ENCODE peak calls at places on chromosomes 5 and 9, in nine cellular contexts. G is astrocyte of the spinal cord; V is activated naive CD8-positive, alpha-beta T cell treated with anti-CD3 and anti-CD28 coated beads for 36 hours; L is psoas muscle; D is NCI-H460; J is NCI-H2081; Y is NCI-H2171 treated with DMSO at 0.1 percent for 48 hours; C is hepatocyte; S is activated naive CD4-positive, alpha-beta T cell treated with anti-CD3 and anti-CD28 coated beads for 36 hours. H is an unnamed sample.

GRCh38 chr5:111262153-111262552 is 38.0 kb downstream of the CAMK4 start:
- DNase-seq in G (no peak), V (no peak), L (no peak), D (no peak), J (no peak), Y (no peak), C (no peak), S (no peak), H (no peak)

GRCh38 chr9:5388026-5388806 is 48.5 kb upstream of the RLN1 start:
- DNase-seq in G (peak), V (no peak), L (no peak), D (no peak), J (no peak), Y (no peak), C (no peak), S (no peak), H (no peak)

GRCh38 chr9:87543251-87543650 is 45.6 kb downstream of the DAPK1 start:
- DNase-seq in G (no peak), V (no peak), L (no peak), D (no peak), J (no peak), Y (no peak), C (no peak), S (no peak), H (no peak)

GRCh38 chr5:132459031-132459982 is 31.3 kb downstream of the IRF1 start:
- DNase-seq in G (peak), V (no peak), L (no peak), D (peak), J (no peak), Y (no peak), C (no peak), S (peak), H (no peak)

GRCh38 chr5:36045895-36046294 is 20.8 kb downstream of the UGT3A2 start:
- DNase-seq in G (no peak), V (no peak), L (no peak), D (no peak), J (no peak), Y (no peak), C (no peak), S (no peak), H (no peak)

GRCh38 chr5:39218482-39219381 is 631 bp downstream of the FYB1 start:
- DNase-seq in G (no peak), V (no peak), L (no peak), D (no peak), J (no peak), Y (no peak), C (no peak), S (no peak), H (no peak)

GRCh38 chr5:68215888-68216736 is 556 bp downstream of the PIK3R1 start:
- DNase-seq in G (no peak), V (peak), L (peak), D (no peak), J (peak), Y (peak), C (peak), S (peak), H (peak)

GRCh38 chr9:38043931-38044623 is 24.9 kb downstream of the SHB start:
- DNase-seq in G (no peak), V (no peak), L (no peak), D (no peak), J (no peak), Y (no peak), C (no peak), S (no peak), H (no peak)

GRCh38 chr5:138287252-138287651 is 12.8 kb upstream of the GFRA3 start:
- DNase-seq in G (no peak), V (no peak), L (no peak), D (no peak), J (no peak), Y (no peak), C (no peak), S (no peak), H (no peak)

GRCh38 chr5:9617191-9617590 is 13.0 kb downstream of the TAS2R1 start:
- DNase-seq in G (no peak), V (no peak), L (no peak), D (no peak), J (no peak), Y (no peak), C (no peak), S (no peak), H (no peak)

GRCh38 chr9:83476513-83476912 is 61.7 kb downstream of the FRMD3 start:
- DNase-seq in G (no peak), V (no peak), L (no peak), D (no peak), J (no peak), Y (no peak), C (no peak), S (no peak), H (no peak)

GRCh38 chr5:13932561-13932960 is 11.9 kb downstream of the DNAH5 start:
- DNase-seq in G (no peak), V (no peak), L (no peak), D (no peak), J (no peak), Y (no peak), C (no peak), S (no peak), H (no peak)

GRCh38 chr9:123326662-123327093 is 29.3 kb upstream of the CRB2 start:
- DNase-seq in G (peak), V (no peak), L (no peak), D (no peak), J (no peak), Y (no peak), C (no peak), S (no peak), H (no peak)

GRCh38 chr5:111869681-111870080 is 112.7 kb upstream of the NREP start:
- DNase-seq in G (peak), V (no peak), L (no peak), D (no peak), J (no peak), Y (no peak), C (no peak), S (no peak), H (no peak)

GRCh38 chr5:140342896-140343295 is 3.5 kb downstream of the HBEGF start:
- DNase-seq in G (no peak), V (no peak), L (no peak), D (no peak), J (no peak), Y (no peak), C (no peak), S (no peak), H (no peak)

GRCh38 chr5:109347252-109347888 is 62.4 kb downstream of the PJA2 start:
- DNase-seq in G (no peak), V (no peak), L (peak), D (no peak), J (no peak), Y (peak), C (no peak), S (no peak), H (no peak)

GRCh38 chr5:119743927-119744326 is 114.6 kb downstream of the FAM170A start:
- DNase-seq in G (no peak), V (peak), L (no peak), D (peak), J (no peak), Y (peak), C (peak), S (peak), H (peak)

GRCh38 chr9:127927457-127928231 is 2.9 kb downstream of the PIP5KL1 start:
- DNase-seq in G (no peak), V (peak), L (no peak), D (no peak), J (peak), Y (peak), C (peak), S (peak), H (peak)

GRCh38 chr9:126773004-126773607 is 31.7 kb upstream of the ZBTB43 start:
- DNase-seq in G (no peak), V (peak), L (no peak), D (peak), J (no peak), Y (peak), C (peak), S (peak), H (peak)

GRCh38 chr9:131289301-131290038 is at the start of gene PLPP7:
- DNase-seq in G (peak), V (no peak), L (peak), D (no peak), J (no peak), Y (peak), C (no peak), S (no peak), H (no peak)

GRCh38 chr9:90855208-90856000 is 53.8 kb downstream of the SYK start:
- DNase-seq in G (no peak), V (no peak), L (no peak), D (no peak), J (no peak), Y (peak), C (no peak), S (no peak), H (no peak)

GRCh38 chr9:28951945-28952344 is 1378.7 kb upstream of the C9orf72 start:
- DNase-seq in G (peak), V (no peak), L (no peak), D (no peak), J (peak), Y (no peak), C (no peak), S (no peak), H (no peak)

GRCh38 chr5:89728750-89729149 is 680.8 kb downstream of the CETN3 start:
- DNase-seq in G (peak), V (no peak), L (peak), D (no peak), J (no peak), Y (no peak), C (no peak), S (no peak), H (no peak)

GRCh38 chr9:124550080-124550479 is 42.9 kb upstream of the NR5A1 start:
- DNase-seq in G (no peak), V (no peak), L (no peak), D (no peak), J (no peak), Y (no peak), C (no peak), S (no peak), H (no peak)

GRCh38 chr9:111056554-111056953 is 18.3 kb upstream of the LPAR1 start:
- DNase-seq in G (peak), V (no peak), L (no peak), D (no peak), J (no peak), Y (no peak), C (no peak), S (no peak), H (no peak)

GRCh38 chr5:137201876-137202275 is 297.2 kb downstream of the SPOCK1 start:
- DNase-seq in G (peak), V (no peak), L (no peak), D (no peak), J (no peak), Y (no peak), C (no peak), S (no peak), H (no peak)

H was measured in activated CD4-positive, alpha-beta T cell treated with anti-CD3 and anti-CD28 coated beads for 48 hours.